ENCODE peak calls at places on chromosomes 13 and 19, in five cellular contexts. B, Z, P, W and K are unnamed samples.

GRCh38 chr19:23407597-23407996 is 12.3 kb upstream of the ZNF91 start:
- DNase-seq in B (no peak), Z (no peak), P (no peak), W (no peak), K (no peak)

GRCh38 chr19:31975461-31975860 is 369.9 kb upstream of the ZNF507 start:
- DNase-seq in B (no peak), Z (no peak), P (no peak), W (no peak), K (no peak)

GRCh38 chr13:22143671-22144070 is 472.8 kb downstream of the FGF9 start:
- DNase-seq in B (no peak), Z (no peak), P (no peak), W (no peak), K (no peak)

GRCh38 chr19:45878043-45878794 is 7.7 kb downstream of the IRF2BP1 start:
- DNase-seq in B (no peak), Z (no peak), P (peak; percentile 81), W (peak; percentile 66), K (peak; percentile 60)

GRCh38 chr19:46182476-46182875 is 34.4 kb downstream of the IGFL2 start:
- DNase-seq in B (no peak), Z (no peak), P (no peak), W (no peak), K (no peak)

GRCh38 chr19:11160119-11160768 is 4.7 kb upstream of the SPC24 start:
- DNase-seq in B (no peak), Z (peak; percentile 80), P (no peak), W (no peak), K (no peak)

GRCh38 chr13:96089749-96090239 is at the start of gene HS6ST3:
- DNase-seq in B (no peak), Z (peak; percentile 14), P (no peak), W (no peak), K (peak; percentile 79)

GRCh38 chr19:19327672-19328071 is 7.0 kb downstream of the MAU2 start:
- DNase-seq in B (no peak), Z (no peak), P (no peak), W (no peak), K (no peak)

GRCh38 chr13:27293873-27294515 is 23.4 kb downstream of the RASL11A start:
- DNase-seq in B (no peak), Z (no peak), P (no peak), W (no peak), K (no peak)

GRCh38 chr13:81664872-81665271 is 1323.9 kb upstream of the SPRY2 start:
- DNase-seq in B (no peak), Z (no peak), P (no peak), W (no peak), K (no peak)

GRCh38 chr19:43430976-43431375 is 16.3 kb downstream of the TEX101 start:
- DNase-seq in B (no peak), Z (no peak), P (no peak), W (no peak), K (no peak)

GRCh38 chr19:51754106-51754505 is 2.4 kb upstream of the FPR1 start:
- DNase-seq in B (no peak), Z (no peak), P (no peak), W (no peak), K (no peak)

GRCh38 chr13:99686157-99686572 is 184.9 kb downstream of the TM9SF2 start:
- DNase-seq in B (no peak), Z (peak; percentile 76), P (peak; percentile 66), W (peak; percentile 58), K (no peak)

GRCh38 chr13:92833071-92833470 is 393.5 kb upstream of the GPC6 start:
- DNase-seq in B (no peak), Z (no peak), P (no peak), W (no peak), K (no peak)

GRCh38 chr19:12937243-12938053 is 961 bp upstream of the CALR start:
- DNase-seq in B (no peak), Z (no peak), P (peak; percentile 48), W (peak; percentile 43), K (no peak)

GRCh38 chr13:77034883-77035282 is 7.9 kb upstream of the FBXL3 start:
- DNase-seq in B (no peak), Z (no peak), P (no peak), W (no peak), K (no peak)

GRCh38 chr13:26052136-26052736 is 420 bp upstream of the SHISA2 start:
- DNase-seq in B (no peak), Z (no peak), P (no peak), W (no peak), K (no peak)

GRCh38 chr19:43592800-43593350 is 3.1 kb downstream of the IRGQ start:
- DNase-seq in B (no peak), Z (no peak), P (no peak), W (no peak), K (no peak)

GRCh38 chr13:58085819-58086218 is 454.3 kb downstream of the PCDH17 start:
- DNase-seq in B (no peak), Z (no peak), P (no peak), W (no peak), K (no peak)

GRCh38 chr13:48737689-48738088 is 84.0 kb downstream of the CYSLTR2 start:
- DNase-seq in B (no peak), Z (no peak), P (no peak), W (no peak), K (no peak)

GRCh38 chr19:41741244-41741554 is 14.1 kb upstream of the CEACAM6 start:
- DNase-seq in B (no peak), Z (no peak), P (no peak), W (no peak), K (no peak)

GRCh38 chr19:12867120-12868099 is 13.8 kb downstream of the DNASE2 start:
- DNase-seq in B (peak; percentile 31), Z (peak; percentile 95), P (peak; percentile 76), W (no peak), K (peak; percentile 89)

GRCh38 chr13:44165172-44165894 is 208.3 kb upstream of the SERP2 start:
- DNase-seq in B (no peak), Z (no peak), P (no peak), W (no peak), K (no peak)

GRCh38 chr13:77062097-77062496 is 35.1 kb upstream of the FBXL3 start:
- DNase-seq in B (no peak), Z (no peak), P (no peak), W (no peak), K (no peak)

GRCh38 chr19:29793116-29793727 is 18.6 kb upstream of the CCNE1 start:
- DNase-seq in B (no peak), Z (no peak), P (no peak), W (no peak), K (no peak)

GRCh38 chr19:11378319-11379189 is 4.1 kb downstream of the SWSAP1 start:
- DNase-seq in B (no peak), Z (peak; percentile 67), P (peak; percentile 39), W (peak; percentile 48), K (peak; percentile 59)

GRCh38 chr19:49109051-49109450 is 5.1 kb upstream of the LIN7B start:
- DNase-seq in B (no peak), Z (no peak), P (no peak), W (no peak), K (no peak)
- TF ChIP-seq POLR2AphosphoS5 in B (peak; percentile 51), Z (no peak), P (no peak), W (no peak), K (no peak)

GRCh38 chr19:405138-405965 is 3.6 kb downstream of the C2CD4C start:
- DNase-seq in B (no peak), Z (no peak), P (peak; percentile 25), W (no peak), K (no peak)
- H3K4me1 ChIP-seq in B (no peaks in the 10 kb centered on the region), Z (peaks cover 75% of the 10 kb centered on the region), P (peaks cover 23% of the 10 kb centered on the region), W (no peaks in the 10 kb centered on the region), K (peaks cover 21% of the 10 kb centered on the region)

GRCh38 chr13:31050486-31051400 is 111.0 kb downstream of the HSPH1 start:
- DNase-seq in B (no peak), Z (no peak), P (no peak), W (no peak), K (peak; percentile 45)

GRCh38 chr13:31051999-31052398 is 109.7 kb downstream of the HSPH1 start:
- DNase-seq in B (no peak), Z (no peak), P (no peak), W (no peak), K (no peak)

GRCh38 chr13:31053896-31054295 is 107.8 kb downstream of the HSPH1 start:
- DNase-seq in B (no peak), Z (no peak), P (no peak), W (no peak), K (no peak)

GRCh38 chr13:31053098-31053497 is 108.6 kb downstream of the HSPH1 start:
- DNase-seq in B (no peak), Z (no peak), P (no peak), W (no peak), K (no peak)

DNA sequence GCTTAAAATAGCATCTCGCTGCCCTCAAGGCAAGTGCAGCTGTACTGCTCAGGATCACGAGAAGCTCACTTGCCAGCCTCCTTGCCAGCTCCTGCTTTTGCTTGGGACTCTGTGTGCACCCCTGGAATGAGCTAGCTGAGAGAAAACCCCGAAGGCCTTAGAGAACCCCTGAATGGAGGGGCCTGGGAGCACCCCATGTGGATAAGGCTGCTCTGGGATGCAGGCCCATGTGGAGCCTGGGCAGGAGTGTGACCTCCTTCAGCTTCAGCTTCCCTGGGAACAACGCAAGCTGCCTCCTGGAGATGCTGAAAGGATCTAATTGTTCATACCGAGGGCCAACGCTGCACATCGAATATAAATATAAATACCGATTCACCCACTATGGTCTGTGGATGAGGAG is 109.2 kb downstream of the HSPH1 start:
- DNase-seq in B (no peak), Z (no peak), P (no peak), W (no peak), K (no peak)
- TF ChIP-seq POLR2A in B (no peak), Z (no peak), P (no peak), W (no peak), K (no peak)

GRCh38 chr19:49684983-49685553 is 4.3 kb upstream of the ADM5 start:
- DNase-seq in B (no peak), Z (no peak), P (no peak), W (no peak), K (peak; percentile 44)

GRCh38 chr19:49682274-49682673 is 5.2 kb downstream of the PRMT1 start:
- DNase-seq in B (no peak), Z (no peak), P (no peak), W (no peak), K (no peak)

GRCh38 chr19:49684251-49684982 is 5.0 kb upstream of the ADM5 start:
- DNase-seq in B (no peak), Z (no peak), P (no peak), W (no peak), K (no peak)

GRCh38 chr19:49681830-49682229 is 4.8 kb downstream of the PRMT1 start:
- DNase-seq in B (no peak), Z (no peak), P (no peak), W (no peak), K (no peak)

DNA sequence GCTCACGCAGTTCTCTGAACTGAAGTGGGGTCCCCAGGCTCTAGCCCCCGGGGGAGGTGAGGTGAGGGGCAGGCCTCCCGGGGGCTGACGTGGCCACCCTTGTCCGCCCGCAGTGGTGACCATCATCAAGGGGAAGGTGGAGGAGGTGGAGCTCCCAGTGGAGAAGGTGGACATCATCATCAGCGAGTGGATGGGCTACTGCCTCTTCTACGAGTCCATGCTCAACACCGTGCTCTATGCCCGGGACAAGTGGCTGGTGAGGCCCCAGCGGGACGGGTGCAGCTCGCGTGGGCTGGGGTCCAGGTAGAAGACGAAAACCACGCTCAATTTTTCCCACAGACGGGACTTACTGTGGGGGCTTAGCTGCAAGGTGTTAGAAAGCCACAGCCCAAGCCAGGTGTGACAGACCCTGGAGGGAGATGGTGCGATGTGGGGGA is 5.6 kb upstream of the ADM5 start:
- DNase-seq in B (no peak), Z (no peak), P (no peak), W (no peak), K (peak; percentile 53)
- TF ChIP-seq POLR2AphosphoS5 in B (no peak), Z (peak; percentile 29), P (no peak), W (no peak), K (no peak)